ENCODE peak calls at places on chromosomes 4 and X, in six cellular contexts. One of them, this sample, is unnamed.

GRCh38 chr4:41256131-41256739 is 493 bp upstream of the UCHL1 start:
- DNase-seq in SK-N-SH: peak
- DNase-seq in HCT116: no peak
- DNase-seq in HepG2: no peak
- DNase-seq in K562: no peak
- DNase-seq in H1: no peak
- DNase-seq in this sample: no peak

GRCh38 chr4:53281438-53281837 is 84.4 kb downstream of the SCFD2 start:
- DNase-seq in SK-N-SH: no peak
- DNase-seq in HCT116: no peak
- DNase-seq in HepG2: no peak
- DNase-seq in K562: no peak
- DNase-seq in H1: no peak
- DNase-seq in this sample: no peak

GRCh38 chr4:1370321-1371124 is 23.5 kb downstream of the UVSSA start:
- DNase-seq in SK-N-SH: no peak
- DNase-seq in HCT116: no peak
- DNase-seq in HepG2: no peak
- DNase-seq in K562: no peak
- DNase-seq in H1: no peak
- DNase-seq in this sample: no peak

GRCh38 chr4:3829954-3830773 is 64.0 kb downstream of the ADRA2C start:
- DNase-seq in SK-N-SH: no peak
- DNase-seq in HCT116: no peak
- DNase-seq in HepG2: peak
- DNase-seq in K562: no peak
- DNase-seq in H1: no peak
- DNase-seq in this sample: no peak

GRCh38 chrX:41273638-41274037 is 60.3 kb upstream of the DDX3X start:
- DNase-seq in SK-N-SH: no peak
- DNase-seq in HCT116: no peak
- DNase-seq in HepG2: no peak
- DNase-seq in K562: no peak
- DNase-seq in H1: no peak
- DNase-seq in this sample: no peak

GRCh38 chrX:4240541-4241194 is 527.2 kb upstream of the PRKX start:
- DNase-seq in SK-N-SH: no peak
- DNase-seq in HCT116: no peak
- DNase-seq in HepG2: peak
- DNase-seq in K562: no peak
- DNase-seq in H1: no peak
- DNase-seq in this sample: peak

GRCh38 chr4:18394656-18395055 is 373.1 kb upstream of the LCORL start:
- DNase-seq in SK-N-SH: no peak
- DNase-seq in HCT116: no peak
- DNase-seq in HepG2: no peak
- DNase-seq in K562: no peak
- DNase-seq in H1: no peak
- DNase-seq in this sample: peak

GRCh38 chr4:1041147-1041935 is 29.9 kb downstream of the FGFRL1 start:
- DNase-seq in SK-N-SH: no peak
- DNase-seq in HCT116: no peak
- DNase-seq in HepG2: no peak
- DNase-seq in K562: peak
- DNase-seq in H1: no peak
- DNase-seq in this sample: no peak

GRCh38 chr4:57154191-57154590 is 44.0 kb upstream of the IGFBP7 start:
- DNase-seq in SK-N-SH: no peak
- DNase-seq in HCT116: no peak
- DNase-seq in HepG2: no peak
- DNase-seq in K562: no peak
- DNase-seq in H1: no peak
- DNase-seq in this sample: no peak

GRCh38 chr4:112938461-112939058 is 110.9 kb upstream of the ANK2 start:
- DNase-seq in SK-N-SH: peak
- DNase-seq in HCT116: peak
- DNase-seq in HepG2: peak
- DNase-seq in K562: no peak
- DNase-seq in H1: no peak
- DNase-seq in this sample: peak

GRCh38 chr4:70703695-70704332 is 15.5 kb downstream of the UTP3 start:
- DNase-seq in SK-N-SH: no peak
- DNase-seq in HCT116: no peak
- DNase-seq in HepG2: no peak
- DNase-seq in K562: no peak
- DNase-seq in H1: no peak
- DNase-seq in this sample: no peak

GRCh38 chr4:161948026-161948770 is 215.6 kb downstream of the FSTL5 start:
- DNase-seq in SK-N-SH: no peak
- DNase-seq in HCT116: no peak
- DNase-seq in HepG2: no peak
- DNase-seq in K562: no peak
- DNase-seq in H1: no peak
- DNase-seq in this sample: no peak

GRCh38 chr4:143335979-143336827 is 473 bp upstream of the GAB1 start:
- DNase-seq in SK-N-SH: peak
- DNase-seq in HCT116: no peak
- DNase-seq in HepG2: peak
- DNase-seq in K562: peak
- DNase-seq in H1: peak
- DNase-seq in this sample: no peak

GRCh38 chrX:499870-500364 is 113.2 kb upstream of the PPP2R3B start:
- DNase-seq in SK-N-SH: no peak
- DNase-seq in HCT116: no peak
- DNase-seq in HepG2: no peak
- DNase-seq in K562: no peak
- DNase-seq in H1: peak
- DNase-seq in this sample: no peak

GRCh38 chr4:177275999-177276398 is 33.7 kb upstream of the NEIL3 start:
- DNase-seq in SK-N-SH: no peak
- DNase-seq in HCT116: no peak
- DNase-seq in HepG2: no peak
- DNase-seq in K562: no peak
- DNase-seq in H1: no peak
- DNase-seq in this sample: no peak

GRCh38 chrX:5916945-5917344 is 311.7 kb downstream of the NLGN4X start:
- DNase-seq in SK-N-SH: no peak
- DNase-seq in HCT116: no peak
- DNase-seq in HepG2: no peak
- DNase-seq in K562: no peak
- DNase-seq in H1: no peak
- DNase-seq in this sample: peak

GRCh38 chr4:24321151-24321550 is 263.2 kb downstream of the DHX15 start:
- DNase-seq in SK-N-SH: no peak
- DNase-seq in HCT116: no peak
- DNase-seq in HepG2: no peak
- DNase-seq in K562: no peak
- DNase-seq in H1: no peak
- DNase-seq in this sample: no peak

GRCh38 chr4:128451270-128451905 is 163.8 kb upstream of the PGRMC2 start:
- DNase-seq in SK-N-SH: no peak
- DNase-seq in HCT116: no peak
- DNase-seq in HepG2: no peak
- DNase-seq in K562: no peak
- DNase-seq in H1: no peak
- DNase-seq in this sample: no peak
- TF ChIP-seq JUND in SK-N-SH: no peak
- TF ChIP-seq JUND in HCT116: no peak
- TF ChIP-seq JUND in HepG2: no peak
- TF ChIP-seq JUND in K562: no peak
- TF ChIP-seq JUND in H1: no peak
- TF ChIP-seq JUND in this sample: no peak

GRCh38 chr4:6409381-6409780 is 63.0 kb downstream of the PPP2R2C start:
- DNase-seq in SK-N-SH: no peak
- DNase-seq in HCT116: no peak
- DNase-seq in HepG2: no peak
- DNase-seq in K562: no peak
- DNase-seq in H1: no peak
- DNase-seq in this sample: no peak
- TF ChIP-seq JUND in SK-N-SH: no peak
- TF ChIP-seq JUND in HCT116: no peak
- TF ChIP-seq JUND in HepG2: no peak
- TF ChIP-seq JUND in K562: no peak
- TF ChIP-seq JUND in H1: no peak
- TF ChIP-seq JUND in this sample: no peak

DNA sequence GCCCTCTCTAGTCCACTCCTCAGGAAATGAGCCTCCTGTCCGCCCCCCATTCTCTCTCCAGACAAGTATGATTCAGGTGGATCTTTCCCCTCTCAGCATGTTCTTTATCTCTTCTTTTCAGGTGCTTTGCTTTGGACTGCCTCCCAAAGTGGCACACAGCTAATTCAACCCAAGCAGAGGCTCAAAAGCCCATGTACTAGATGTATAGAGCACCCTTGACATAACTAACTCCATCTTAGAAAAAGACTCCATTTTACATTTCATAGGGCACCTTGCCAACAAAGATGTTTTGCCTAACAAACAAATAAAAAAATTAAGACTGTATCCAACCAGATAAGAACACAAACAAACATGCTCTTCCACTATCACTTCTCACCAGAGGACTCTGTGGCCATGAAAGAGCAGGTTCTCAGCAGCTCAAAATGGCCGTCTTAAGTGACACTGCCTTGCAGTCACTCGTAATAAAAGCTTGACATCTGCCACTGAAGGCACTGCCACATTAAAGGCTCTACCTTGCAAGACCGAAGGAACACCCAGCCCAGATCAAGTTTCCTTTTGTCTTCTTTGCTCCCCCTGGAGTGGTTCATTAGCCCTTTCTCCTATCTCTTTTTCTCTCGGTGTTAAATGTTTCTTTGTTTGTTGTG is 84.9 kb upstream of the TAB3 start:
- DNase-seq in SK-N-SH: no peak
- DNase-seq in HCT116: no peak
- DNase-seq in HepG2: no peak
- DNase-seq in K562: peak
- DNase-seq in H1: no peak
- DNase-seq in this sample: no peak
- TF ChIP-seq JUND in SK-N-SH: no peak
- TF ChIP-seq JUND in HCT116: no peak
- TF ChIP-seq JUND in HepG2: no peak
- TF ChIP-seq JUND in K562: peak
- TF ChIP-seq JUND in H1: no peak
- TF ChIP-seq JUND in this sample: no peak

DNA sequence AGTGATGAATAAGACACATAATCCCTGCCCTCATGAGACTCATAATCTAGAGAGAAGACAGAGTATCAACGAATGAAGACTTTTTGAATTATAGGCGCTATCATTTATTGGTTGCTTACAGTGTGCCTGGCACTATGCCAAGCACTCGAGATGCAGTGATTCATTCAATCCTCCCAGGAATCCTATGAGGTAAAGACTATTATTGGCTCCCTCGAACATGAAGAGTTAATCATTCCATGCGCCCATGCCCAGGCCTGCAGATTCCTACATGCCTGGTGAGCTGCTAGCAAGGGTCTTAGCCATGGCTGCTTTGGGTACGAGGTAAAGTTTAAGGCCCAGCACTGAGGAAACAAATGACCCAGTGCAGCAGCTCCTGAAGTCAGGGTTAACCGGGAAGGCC is 47.0 kb downstream of the TEX13B start:
- DNase-seq in SK-N-SH: no peak
- DNase-seq in HCT116: no peak
- DNase-seq in HepG2: no peak
- DNase-seq in K562: no peak
- DNase-seq in H1: no peak
- DNase-seq in this sample: no peak
- TF ChIP-seq JUND in SK-N-SH: no peak
- TF ChIP-seq JUND in HCT116: no peak
- TF ChIP-seq JUND in HepG2: no peak
- TF ChIP-seq JUND in K562: no peak
- TF ChIP-seq JUND in H1: no peak
- TF ChIP-seq JUND in this sample: no peak

DNA sequence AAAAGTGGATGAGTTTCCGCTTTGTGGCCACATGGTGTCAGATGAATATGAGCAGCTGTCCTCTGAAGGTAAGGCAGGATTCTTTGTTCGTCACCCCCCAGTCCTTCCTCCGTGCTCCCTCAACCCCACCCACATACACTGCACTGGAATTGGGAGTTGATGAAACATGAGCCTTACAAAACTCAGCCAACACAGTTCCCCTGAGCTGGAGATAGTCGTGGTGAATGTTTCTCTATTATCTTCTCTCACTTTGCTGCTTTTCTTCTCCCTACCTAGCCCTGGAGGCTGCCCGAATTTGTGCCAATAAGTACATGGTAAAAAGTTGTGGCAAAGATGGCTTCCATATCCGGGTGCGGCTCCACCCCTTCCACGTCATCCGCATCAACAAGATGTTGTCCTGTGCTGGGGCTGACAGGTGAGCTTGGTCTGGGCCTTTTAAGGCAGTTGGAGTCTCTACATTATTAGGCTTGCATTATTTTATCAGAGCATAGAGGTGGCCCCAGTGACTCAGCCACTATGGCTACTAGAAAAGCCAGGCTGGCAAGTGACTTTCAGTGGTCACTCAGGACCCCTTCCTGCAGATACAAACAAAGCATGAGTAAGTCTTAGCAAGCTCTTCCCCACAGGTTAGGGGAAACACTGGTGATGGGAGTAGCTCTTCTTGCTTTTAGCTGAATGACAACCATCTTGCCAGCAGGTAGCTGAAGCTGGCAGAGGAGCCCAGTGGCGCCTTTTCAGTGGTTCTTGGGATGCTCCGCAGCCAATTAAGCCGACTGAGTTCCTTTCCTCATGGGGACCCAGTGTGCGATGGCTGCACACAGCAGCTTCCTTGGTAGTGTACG is 1.6 kb downstream of the RPL10 start:
- DNase-seq in SK-N-SH: no peak
- DNase-seq in HCT116: no peak
- DNase-seq in HepG2: no peak
- DNase-seq in K562: peak
- DNase-seq in H1: no peak
- DNase-seq in this sample: no peak
- TF ChIP-seq JUND in SK-N-SH: no peak
- TF ChIP-seq JUND in HCT116: no peak
- TF ChIP-seq JUND in HepG2: no peak
- TF ChIP-seq JUND in K562: no peak
- TF ChIP-seq JUND in H1: no peak
- TF ChIP-seq JUND in this sample: no peak

DNA sequence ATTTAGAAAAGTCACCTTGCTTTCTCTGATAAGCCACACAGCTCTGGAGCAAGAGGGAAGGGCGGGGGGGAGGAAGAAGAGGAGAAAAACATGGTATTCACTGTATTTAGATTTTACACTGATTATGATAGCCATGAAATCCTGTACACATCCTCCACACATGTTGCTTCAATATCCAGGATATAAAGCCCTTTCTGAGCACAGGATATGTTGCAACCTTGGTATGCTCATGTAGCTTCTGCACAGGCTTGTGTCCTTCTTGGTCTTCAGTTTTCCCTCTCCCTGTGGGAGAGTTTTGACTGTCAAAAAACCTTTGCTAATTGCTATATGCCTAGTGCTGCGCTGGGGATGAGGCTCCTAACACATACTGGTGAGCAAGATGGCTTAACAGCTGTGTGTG is 61.9 kb upstream of the DAPP1 start:
- DNase-seq in SK-N-SH: no peak
- DNase-seq in HCT116: no peak
- DNase-seq in HepG2: no peak
- DNase-seq in K562: no peak
- DNase-seq in H1: no peak
- DNase-seq in this sample: no peak
- TF ChIP-seq JUND in SK-N-SH: no peak
- TF ChIP-seq JUND in HCT116: no peak
- TF ChIP-seq JUND in HepG2: no peak
- TF ChIP-seq JUND in K562: no peak
- TF ChIP-seq JUND in H1: no peak
- TF ChIP-seq JUND in this sample: no peak